ENCODE peak calls at places on chromosomes 13 and 19, in eight cellular contexts. D is stomach, R is SK-N-SH, G is H1, I is K562, E is transverse colon, A is tibial nerve, L is upper lobe of left lung. B is an unnamed sample.

GRCh38 chr13:77729502-77730221 is 32.2 kb downstream of the SLAIN1 start:
- DNase-seq in D (no peak), R (no peak), G (no peak), I (no peak), E (no peak), A (no peak), L (no peak), B (no peak)

GRCh38 chr13:36788276-36788675 is 30.7 kb upstream of the RFXAP start:
- DNase-seq in D (no peak), R (no peak), G (no peak), I (no peak), E (no peak), A (no peak), L (no peak), B (no peak)

GRCh38 chr19:14840206-14840605 is 5.2 kb upstream of the OR7A5 start:
- DNase-seq in D (no peak), R (no peak), G (no peak), I (no peak), E (no peak), A (no peak), L (no peak), B (no peak)

GRCh38 chr19:44846455-44847143 is 502 bp downstream of the NECTIN2 start:
- DNase-seq in D (no peak), R (peak), G (no peak), I (no peak), E (peak), A (no peak), L (no peak), B (peak)

GRCh38 chr19:3152431-3152780 is 16.6 kb downstream of the GNA15 start:
- DNase-seq in D (no peak), R (no peak), G (no peak), I (no peak), E (no peak), A (no peak), L (no peak), B (no peak)

GRCh38 chr19:9140159-9140874 is at the start of gene ZNF317:
- DNase-seq in D (peak), R (peak), G (peak), I (peak), E (peak), A (peak), L (peak), B (peak)

GRCh38 chr13:89076622-89077021 is 1405.5 kb downstream of the SLITRK5 start:
- DNase-seq in D (no peak), R (no peak), G (no peak), I (no peak), E (no peak), A (no peak), L (no peak), B (no peak)

GRCh38 chr13:31160857-31161582 is 684 bp downstream of the HSPH1 start:
- DNase-seq in D (peak), R (peak), G (no peak), I (peak), E (peak), A (peak), L (peak), B (peak)

GRCh38 chr13:100645382-100645781 is 29.2 kb downstream of the TMTC4 start:
- DNase-seq in D (no peak), R (no peak), G (no peak), I (no peak), E (no peak), A (no peak), L (no peak), B (no peak)

GRCh38 chr13:57627663-57628062 is 3.9 kb upstream of the PCDH17 start:
- DNase-seq in D (no peak), R (peak), G (no peak), I (peak), E (no peak), A (no peak), L (no peak), B (no peak)

GRCh38 chr13:106063591-106064308 is 471.7 kb downstream of the EFNB2 start:
- DNase-seq in D (no peak), R (no peak), G (no peak), I (no peak), E (no peak), A (no peak), L (no peak), B (no peak)

GRCh38 chr13:37097008-37097579 is 8.4 kb downstream of the CSNK1A1L start:
- DNase-seq in D (no peak), R (no peak), G (no peak), I (no peak), E (no peak), A (no peak), L (no peak), B (no peak)

GRCh38 chr13:40130871-40131636 is 475.6 kb downstream of the COG6 start:
- DNase-seq in D (no peak), R (no peak), G (no peak), I (no peak), E (peak), A (no peak), L (no peak), B (no peak)

GRCh38 chr19:29012457-29012856 is 200.5 kb downstream of the UQCRFS1 start:
- DNase-seq in D (no peak), R (no peak), G (no peak), I (no peak), E (no peak), A (no peak), L (no peak), B (no peak)

GRCh38 chr19:51702754-51703654 is 9.9 kb downstream of the SPACA6 start:
- DNase-seq in D (peak), R (peak), G (peak), I (peak), E (peak), A (no peak), L (peak), B (peak)

GRCh38 chr13:56861472-56861871 is 279.2 kb upstream of the PRR20A start:
- DNase-seq in D (no peak), R (no peak), G (no peak), I (no peak), E (no peak), A (no peak), L (no peak), B (no peak)

GRCh38 chr13:21309542-21310172 is 133.2 kb downstream of the MRPL57 start:
- DNase-seq in D (no peak), R (no peak), G (no peak), I (no peak), E (no peak), A (no peak), L (no peak), B (no peak)

GRCh38 chr13:101346942-101347728 is 69.2 kb downstream of the NALCN start:
- DNase-seq in D (no peak), R (no peak), G (no peak), I (no peak), E (no peak), A (no peak), L (no peak), B (no peak)

GRCh38 chr13:29435125-29435911 is 160.2 kb downstream of the SLC7A1 start:
- DNase-seq in D (no peak), R (peak), G (no peak), I (no peak), E (no peak), A (no peak), L (no peak), B (peak)

GRCh38 chr13:26502826-26503225 is 54.7 kb upstream of the WASF3 start:
- DNase-seq in D (no peak), R (no peak), G (no peak), I (no peak), E (no peak), A (no peak), L (no peak), B (no peak)

GRCh38 chr19:13727798-13728197 is 36.5 kb upstream of the MRI1 start:
- DNase-seq in D (no peak), R (no peak), G (no peak), I (no peak), E (no peak), A (no peak), L (no peak), B (no peak)

GRCh38 chr13:25286308-25286968 is 850 bp downstream of the MTMR6 start:
- DNase-seq in D (no peak), R (peak), G (no peak), I (no peak), E (peak), A (no peak), L (peak), B (no peak)

GRCh38 chr13:98068511-98068910 is 74.4 kb upstream of the FARP1 start:
- DNase-seq in D (no peak), R (no peak), G (no peak), I (no peak), E (no peak), A (no peak), L (no peak), B (no peak)

GRCh38 chr13:34816543-34816942 is 125.5 kb upstream of the NBEA start:
- DNase-seq in D (no peak), R (no peak), G (no peak), I (no peak), E (no peak), A (no peak), L (no peak), B (no peak)

GRCh38 chr13:97333983-97334382 is 100.0 kb upstream of the RAP2A start:
- DNase-seq in D (no peak), R (no peak), G (no peak), I (no peak), E (no peak), A (no peak), L (no peak), B (no peak)

GRCh38 chr19:54418030-54418929 is 3.0 kb downstream of the TTYH1 start:
- DNase-seq in D (no peak), R (no peak), G (no peak), I (peak), E (no peak), A (no peak), L (no peak), B (no peak)

GRCh38 chr19:38949580-38950367 is 19.0 kb downstream of the MRPS12 start:
- DNase-seq in D (peak), R (peak), G (peak), I (no peak), E (peak), A (peak), L (peak), B (peak)

GRCh38 chr13:21759911-21760310 is 89.0 kb downstream of the FGF9 start:
- DNase-seq in D (no peak), R (no peak), G (no peak), I (no peak), E (no peak), A (no peak), L (no peak), B (no peak)

GRCh38 chr19:14577885-14578427 is 4.9 kb upstream of the CLEC17A start:
- DNase-seq in D (no peak), R (peak), G (no peak), I (peak), E (no peak), A (no peak), L (no peak), B (no peak)

GRCh38 chr19:33252971-33253370 is 27.3 kb upstream of the SLC7A10 start:
- DNase-seq in D (no peak), R (no peak), G (no peak), I (no peak), E (no peak), A (no peak), L (peak), B (no peak)
- TF ChIP-seq EP300 in D (no peak), R (no peak), G (no peak), I (no peak), E (no peak), A (no peak), L (no peak), B (no peak)

GRCh38 chr19:5141926-5142724 is 173.2 kb downstream of the KDM4B start:
- DNase-seq in D (no peak), R (no peak), G (no peak), I (no peak), E (no peak), A (no peak), L (no peak), B (peak)
- H3K4me3 ChIP-seq in D (no peak), R (no peak), G (no peak), I (no peak), E (no peak), A (no peak), L (no peak), B (no peak)

DNA sequence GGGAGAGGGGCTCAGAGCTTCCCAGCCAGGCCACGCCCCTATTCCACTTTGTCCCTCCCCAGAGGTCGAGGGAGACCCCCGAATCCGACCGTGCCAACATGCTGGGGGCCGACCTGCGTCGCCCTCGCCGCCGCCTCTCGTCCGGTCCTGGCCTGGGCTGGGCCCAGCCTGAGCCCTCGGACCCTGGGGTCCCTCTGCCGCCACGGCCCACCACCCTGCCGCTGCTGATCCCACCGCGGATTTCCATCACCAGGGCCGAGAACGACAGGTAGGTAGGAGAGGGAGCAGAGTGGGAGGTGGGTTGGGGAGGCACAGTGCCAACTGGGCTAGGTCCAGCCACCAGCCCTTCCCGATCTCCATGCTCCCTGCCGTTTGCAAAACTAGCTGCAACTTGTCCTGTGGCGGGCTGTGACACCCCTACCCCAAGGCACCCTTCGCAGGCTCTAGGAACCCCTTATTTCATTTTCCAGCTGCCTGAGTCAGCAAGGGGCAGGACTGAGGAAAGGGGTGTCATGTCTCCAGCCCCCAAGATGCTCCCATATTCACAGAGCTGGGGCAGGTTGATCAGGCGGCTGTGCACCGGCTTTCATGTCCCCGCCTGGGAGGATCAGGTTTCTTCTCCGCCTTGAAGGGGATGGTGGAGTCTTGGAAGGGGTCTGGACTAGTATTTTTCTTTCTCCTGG is 2.6 kb upstream of the PDE4A start:
- DNase-seq in D (no peak), R (peak), G (no peak), I (peak), E (no peak), A (no peak), L (no peak), B (no peak)
- TF ChIP-seq EP300 in D (no peak), R (no peak), G (no peak), I (no peak), E (no peak), A (no peak), L (no peak), B (no peak)

GRCh38 chr19:17616686-17616960 is 61.2 kb downstream of the COLGALT1 start:
- DNase-seq in D (no peak), R (no peak), G (no peak), I (no peak), E (no peak), A (no peak), L (no peak), B (no peak)
- H3K4me3 ChIP-seq in D (no peak), R (no peak), G (no peak), I (peak), E (no peak), A (no peak), L (no peak), B (no peak)

GRCh38 chr13:110799246-110800236 is 86.0 kb downstream of the ING1 start:
- DNase-seq in D (no peak), R (no peak), G (no peak), I (no peak), E (no peak), A (peak), L (no peak), B (peak)
- TF ChIP-seq EP300 in D (no peak), R (no peak), G (no peak), I (no peak), E (no peak), A (no peak), L (no peak), B (no peak)

DNA sequence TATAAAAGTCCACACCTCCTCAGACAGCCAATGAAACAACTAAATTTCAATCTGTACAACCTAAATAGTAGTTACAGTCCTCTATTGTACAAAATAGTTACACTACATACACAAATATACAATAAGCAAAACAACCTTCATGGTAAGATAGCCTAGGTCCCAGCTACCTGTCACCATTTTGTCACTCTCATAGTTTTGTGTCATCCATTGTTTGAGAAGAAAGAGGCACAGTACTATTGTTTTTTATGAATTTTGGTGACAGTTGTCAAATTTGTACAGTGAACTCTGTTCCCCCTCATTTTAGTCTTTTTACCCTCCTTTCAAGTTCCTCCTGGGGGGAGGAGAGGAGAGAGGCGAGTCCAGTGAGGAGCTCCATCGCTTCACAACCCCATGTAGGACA is 60.2 kb downstream of the SERP2 start:
- DNase-seq in D (no peak), R (no peak), G (no peak), I (no peak), E (no peak), A (no peak), L (no peak), B (no peak)
- H3K4me3 ChIP-seq in D (peak), R (peak), G (no peak), I (no peak), E (peak), A (no peak), L (peak), B (peak)

GRCh38 chr19:875265-875879 is 15.9 kb downstream of the CFD start:
- DNase-seq in D (no peak), R (no peak), G (no peak), I (no peak), E (no peak), A (no peak), L (no peak), B (no peak)

GRCh38 chr19:872266-872951 is 12.9 kb downstream of the CFD start:
- DNase-seq in D (peak), R (no peak), G (no peak), I (peak), E (peak), A (no peak), L (peak), B (peak)

GRCh38 chr19:871446-872265 is 12.2 kb downstream of the CFD start:
- DNase-seq in D (no peak), R (peak), G (no peak), I (peak), E (no peak), A (no peak), L (no peak), B (peak)

GRCh38 chr19:870963-871401 is 11.5 kb downstream of the CFD start:
- DNase-seq in D (no peak), R (peak), G (no peak), I (no peak), E (no peak), A (no peak), L (no peak), B (no peak)

GRCh38 chr19:873084-874019 is 13.9 kb downstream of the CFD start:
- DNase-seq in D (no peak), R (peak), G (no peak), I (peak), E (peak), A (no peak), L (no peak), B (no peak)
- TF ChIP-seq EP300 in D (no peak), R (no peak), G (no peak), I (no peak), E (no peak), A (no peak), L (no peak), B (no peak)

GRCh38 chr19:1066251-1066747 is 668 bp upstream of the ARHGAP45 start:
- DNase-seq in D (no peak), R (peak), G (no peak), I (no peak), E (no peak), A (no peak), L (no peak), B (no peak)
- H3K4me3 ChIP-seq in D (peak), R (no peak), G (no peak), I (peak), E (no peak), A (peak), L (peak), B (no peak)